ENCODE peak calls at places on chromosome 19, in seven cellular contexts. S is ovary, H is heart left ventricle, J is IMR-90, A is NB4, W is uterus, P is stomach. M is an unnamed sample.
A peak's percentile ranks its signal among the peaks of the same experiment; 100 is the strongest.

GRCh38 chr19:45424191-45425058 is 708 bp upstream of the ERCC1 start:
- DNase-seq in S (peak; percentile 65), J (peak; percentile 98), W (peak; percentile 75), H (peak; percentile 88), A (peak; percentile 82), P (peak; percentile 62), M (peak; percentile 75)

GRCh38 chr19:10116085-10116865 is 3.4 kb downstream of the EIF3G start:
- DNase-seq in A (no peak), P (no peak), W (no peak), J (no peak), H (peak; percentile 37), S (no peak), M (no peak)

GRCh38 chr19:58033741-58034475 is at the start of gene ZSCAN1:
- DNase-seq in S (peak; percentile 82), A (no peak), P (peak; percentile 40), H (peak; percentile 95), W (peak; percentile 67), J (peak; percentile 41), M (peak; percentile 66)

GRCh38 chr19:3516675-3517207 is 10.6 kb downstream of the FZR1 start:
- DNase-seq in P (peak; percentile 68), A (no peak), J (no peak), H (no peak), W (no peak), S (no peak), M (peak; percentile 58)

GRCh38 chr19:39411832-39412099 is 703 bp upstream of the PLEKHG2 start:
- DNase-seq in H (peak; percentile 92), P (peak; percentile 97), A (peak; percentile 87), W (peak; percentile 96), J (peak; percentile 92), S (peak; percentile 88), M (peak; percentile 96)

GRCh38 chr19:1315470-1316166 is 29.9 kb downstream of the EFNA2 start:
- DNase-seq in W (no peak), H (peak; percentile 77), J (peak; percentile 25), P (peak; percentile 63), A (peak; percentile 49), S (peak; percentile 73), M (peak; percentile 64)

GRCh38 chr19:15439078-15439799 is 10.5 kb downstream of the WIZ start:
- DNase-seq in S (no peak), P (no peak), W (no peak), J (no peak), A (no peak), H (no peak), M (no peak)

GRCh38 chr19:23810496-23810895 is 51.8 kb upstream of the ZNF681 start:
- DNase-seq in W (no peak), A (no peak), H (no peak), P (no peak), S (no peak), J (no peak), M (no peak)

GRCh38 chr19:6751189-6751588 is 11.7 kb downstream of the TRIP10 start:
- DNase-seq in S (no peak), J (no peak), W (no peak), H (no peak), P (no peak), A (no peak), M (no peak)

GRCh38 chr19:54896036-54896435 is 9.9 kb upstream of the NCR1 start:
- DNase-seq in H (no peak), A (no peak), S (no peak), J (no peak), W (no peak), P (no peak), M (no peak)

GRCh38 chr19:17772172-17772571 is 20.9 kb downstream of the FCHO1 start:
- DNase-seq in H (no peak), A (peak; percentile 61), J (peak; percentile 14), S (no peak), W (no peak), P (no peak), M (no peak)

GRCh38 chr19:5697890-5698634 is 8.0 kb downstream of the RPL36 start:
- DNase-seq in S (no peak), H (no peak), A (no peak), W (no peak), P (no peak), J (no peak), M (no peak)

GRCh38 chr19:39941615-39942507 is 7.4 kb upstream of the FCGBP start:
- DNase-seq in A (peak; percentile 82), P (peak; percentile 33), S (no peak), H (no peak), J (peak; percentile 38), W (no peak), M (peak; percentile 55)

GRCh38 chr19:8512115-8512967 is 1.6 kb downstream of the ZNF414 start:
- DNase-seq in P (no peak), S (peak; percentile 53), H (no peak), A (peak; percentile 81), J (no peak), W (no peak), M (peak; percentile 43)

GRCh38 chr19:8515317-8515716 is 1.4 kb upstream of the ZNF414 start:
- DNase-seq in P (no peak), W (no peak), A (peak; percentile 98), J (no peak), S (no peak), H (peak; percentile 73), M (no peak)

GRCh38 chr19:8512991-8513686 is 828 bp downstream of the ZNF414 start:
- DNase-seq in W (no peak), H (no peak), J (no peak), S (peak; percentile 55), A (no peak), P (no peak), M (no peak)

GRCh38 chr19:8511573-8512101 is 2.3 kb downstream of the ZNF414 start:
- DNase-seq in W (no peak), J (no peak), P (no peak), H (no peak), S (peak; percentile 61), A (no peak), M (no peak)

DNA sequence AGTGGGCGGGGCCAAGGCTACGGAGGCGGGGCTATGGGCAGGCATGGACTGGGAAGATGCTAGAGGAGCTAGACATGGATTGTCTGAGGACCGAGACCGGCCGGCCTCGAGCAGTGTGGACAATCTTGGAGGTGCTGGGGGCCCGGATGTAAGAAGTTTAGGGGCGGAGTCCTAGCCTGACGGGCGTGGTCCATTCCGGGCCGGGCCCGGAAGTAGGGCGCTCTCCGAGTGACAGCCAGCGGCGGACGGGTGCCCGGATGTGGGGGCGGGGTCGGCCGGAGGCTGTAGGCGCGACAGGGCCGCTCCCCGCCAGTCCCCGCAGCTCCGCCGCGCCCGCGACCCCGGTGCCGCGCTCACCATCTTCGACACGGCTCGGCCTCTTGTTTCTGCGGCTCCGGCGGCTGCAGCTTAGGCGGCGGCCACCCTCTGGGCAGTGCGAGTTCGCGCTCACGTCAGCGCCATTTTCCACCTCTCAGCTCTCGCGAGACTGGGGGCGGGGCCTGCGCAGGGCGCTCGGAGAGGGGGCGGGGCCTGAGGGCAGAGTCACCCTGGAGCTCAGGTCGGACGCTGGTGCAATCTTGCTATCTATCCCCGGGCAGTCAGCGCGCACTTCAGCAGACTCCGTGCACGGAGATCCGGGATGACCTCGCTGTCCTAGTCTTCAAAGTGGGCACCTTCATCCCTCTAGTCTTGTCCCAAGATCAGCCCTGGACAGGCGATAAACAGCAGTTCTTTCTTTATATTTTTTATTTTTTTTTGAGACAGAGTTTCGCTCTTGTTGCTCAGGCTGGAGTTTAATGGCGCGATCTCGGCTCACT is at the start of gene ZNF414:
- DNase-seq in P (peak; percentile 98), A (peak; percentile 100), W (peak; percentile 98), S (peak; percentile 98), H (peak; percentile 98), J (peak; percentile 95), M (peak; percentile 98)
- TF ChIP-seq POLR2A in P (no peak), A (peak; percentile 92), W (peak; percentile 83), S (peak; percentile 68), H (peak; percentile 82), J (peak; percentile 86), M (peak; percentile 95)

DNA sequence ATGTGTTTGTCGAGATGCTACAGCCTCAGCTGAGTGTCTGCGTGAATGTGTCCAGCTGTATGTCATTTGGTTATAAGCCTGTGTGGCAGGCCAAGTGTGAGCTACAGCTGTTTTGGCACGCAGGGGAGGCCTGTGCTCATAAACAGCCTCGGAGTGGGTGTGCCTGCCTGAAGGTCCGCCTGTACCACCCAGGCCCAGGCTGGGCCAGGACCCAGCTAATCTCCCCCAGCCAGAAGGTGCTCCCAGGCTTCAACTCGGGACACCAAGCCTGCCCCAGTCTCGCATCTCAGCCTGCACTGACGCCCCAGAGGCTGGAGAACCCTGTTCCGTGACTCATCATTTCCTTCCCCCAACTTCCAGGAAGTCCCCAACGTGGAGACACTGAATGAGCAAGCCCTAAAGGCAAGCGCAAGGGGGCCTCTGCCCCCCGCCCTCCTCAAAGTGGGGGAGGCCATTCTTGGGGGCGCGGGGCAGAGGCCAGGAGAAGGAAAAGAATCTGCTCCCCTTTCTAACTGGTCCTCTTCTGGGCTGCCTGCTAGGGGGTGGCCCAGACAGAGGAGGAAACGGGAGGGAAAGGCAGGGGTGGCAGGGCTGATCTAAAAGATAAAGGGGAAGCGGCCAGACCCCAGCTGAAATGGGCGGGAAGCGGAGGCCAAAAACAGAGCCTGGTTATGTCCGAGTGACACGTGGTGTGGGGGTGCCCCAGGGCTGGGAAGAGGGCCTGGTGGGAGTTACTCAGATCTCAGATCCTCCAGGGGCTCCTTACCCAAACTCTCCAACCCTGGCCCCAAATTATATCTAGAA is 2.0 kb downstream of the SLC1A5 start:
- DNase-seq in H (peak; percentile 80), P (peak; percentile 67), W (peak; percentile 76), A (peak; percentile 100), S (peak; percentile 71), J (peak; percentile 83), M (peak; percentile 79)
- H3K4me3 ChIP-seq in H (peak overlapping the region; percentile 65), P (peak overlapping the region; percentile 63), W (peak overlapping the region; percentile 74), A (peak overlapping the region; percentile 78), S (peak overlapping the region; percentile 92), J (peak overlapping the region; percentile 97), M (peak overlapping the region; percentile 74)

GRCh38 chr19:46517471-46517870 is 21.8 kb upstream of the PNMA8B start:
- DNase-seq in H (peak; percentile 1), W (no peak), J (no peak), S (no peak), A (no peak), P (no peak), M (no peak)

GRCh38 chr19:46513461-46514236 is 18.0 kb upstream of the PNMA8B start:
- DNase-seq in A (peak; percentile 91), P (peak; percentile 73), J (peak; percentile 51), H (peak; percentile 86), S (peak; percentile 89), W (peak; percentile 73), M (peak; percentile 83)

GRCh38 chr19:46515290-46515609 is 19.6 kb upstream of the PNMA8B start:
- DNase-seq in W (no peak), S (no peak), P (no peak), J (no peak), A (peak; percentile 22), H (peak; percentile 19), M (no peak)

GRCh38 chr19:46514589-46515289 is 19.1 kb upstream of the PNMA8B start:
- DNase-seq in W (no peak), A (peak; percentile 30), P (no peak), J (no peak), S (no peak), H (no peak), M (no peak)

GRCh38 chr19:46515879-46516350 is 20.2 kb upstream of the PNMA8B start:
- DNase-seq in H (no peak), W (no peak), J (peak; percentile 33), A (peak; percentile 80), S (no peak), P (no peak), M (no peak)
- TF ChIP-seq POLR2A in H (no peak), W (no peak), J (no peak), A (no peak), S (no peak), P (no peak), M (no peak)

GRCh38 chr19:42401365-42402303 is 11.5 kb upstream of the CNFN start:
- DNase-seq in J (peak; percentile 73), A (peak; percentile 64), H (peak; percentile 87), P (peak; percentile 80), S (peak; percentile 88), W (peak; percentile 87), M (peak; percentile 83)
- H3K4me3 ChIP-seq in J (peak overlapping the region; percentile 65), A (no peak overlapping the region), H (peak overlapping the region; percentile 82), P (peak overlapping the region; percentile 59), S (peak overlapping the region; percentile 49), W (peak overlapping the region; percentile 56), M (peak overlapping the region; percentile 38)

GRCh38 chr19:48445606-48446481 is at the start of gene GRWD1:
- DNase-seq in H (peak; percentile 88), P (peak; percentile 91), A (peak; percentile 100), J (peak; percentile 94), W (peak; percentile 94), S (peak; percentile 91), M (peak; percentile 93)
- TF ChIP-seq POLR2A in H (peak; percentile 47), P (no peak), A (peak; percentile 99), J (peak; percentile 72), W (peak; percentile 59), S (peak; percentile 70), M (peak; percentile 46)